ENCODE peak calls at places on chromosomes 4 and X, in four cellular contexts. One of them, this sample, is unnamed.

GRCh38 chrX:78595901-78596502 is 63.1 kb downstream of the RTL3 start:
- DNase-seq in HepG2: no peak
- DNase-seq in K562: no peak
- DNase-seq in GM12878: no peak
- DNase-seq in this sample: peak

GRCh38 chr4:87052615-87053014 is 117.8 kb downstream of the AFF1 start:
- DNase-seq in GM12878: no peak
- DNase-seq in HepG2: no peak
- DNase-seq in K562: peak
- DNase-seq in this sample: no peak

GRCh38 chr4:184216436-184217004 is 1.2 kb downstream of the ENPP6 start:
- DNase-seq in HepG2: no peak
- DNase-seq in GM12878: no peak
- DNase-seq in K562: no peak
- DNase-seq in this sample: no peak

GRCh38 chr4:161714928-161715327 is 448.9 kb downstream of the FSTL5 start:
- DNase-seq in K562: no peak
- DNase-seq in HepG2: no peak
- DNase-seq in GM12878: no peak
- DNase-seq in this sample: no peak

GRCh38 chr4:178306565-178306964 is 864.3 kb upstream of the AGA start:
- DNase-seq in GM12878: no peak
- DNase-seq in HepG2: no peak
- DNase-seq in K562: no peak
- DNase-seq in this sample: no peak

GRCh38 chr4:165312506-165312905 is 15.0 kb upstream of the MSMO1 start:
- DNase-seq in K562: no peak
- DNase-seq in GM12878: no peak
- DNase-seq in HepG2: no peak
- DNase-seq in this sample: no peak

GRCh38 chrX:88863726-88864125 is 116.7 kb downstream of the CPXCR1 start:
- DNase-seq in GM12878: no peak
- DNase-seq in HepG2: no peak
- DNase-seq in K562: no peak
- DNase-seq in this sample: no peak

GRCh38 chr4:141563721-141564120 is 72.7 kb upstream of the IL15 start:
- DNase-seq in GM12878: no peak
- DNase-seq in K562: no peak
- DNase-seq in HepG2: no peak
- DNase-seq in this sample: no peak

GRCh38 chr4:76955187-76955586 is 5.6 kb downstream of the SEPTIN11 start:
- DNase-seq in K562: no peak
- DNase-seq in GM12878: no peak
- DNase-seq in HepG2: no peak
- DNase-seq in this sample: no peak

GRCh38 chrX:39895228-39896110 is 202.3 kb downstream of the BCOR start:
- DNase-seq in GM12878: no peak
- DNase-seq in HepG2: no peak
- DNase-seq in K562: no peak
- DNase-seq in this sample: no peak

GRCh38 chr4:83067058-83067639 is 32.2 kb downstream of the COPS4 start:
- DNase-seq in K562: no peak
- DNase-seq in GM12878: no peak
- DNase-seq in HepG2: no peak
- DNase-seq in this sample: peak

GRCh38 chr4:134202136-134202535 is 547 bp upstream of the PABPC4L start:
- DNase-seq in K562: no peak
- DNase-seq in HepG2: no peak
- DNase-seq in GM12878: no peak
- DNase-seq in this sample: no peak

GRCh38 chr4:113435893-113436292 is 325.6 kb downstream of the CAMK2D start:
- DNase-seq in GM12878: no peak
- DNase-seq in HepG2: no peak
- DNase-seq in K562: no peak
- DNase-seq in this sample: no peak

GRCh38 chr4:126850286-126850685 is 782.5 kb upstream of the INTU start:
- DNase-seq in K562: peak
- DNase-seq in HepG2: no peak
- DNase-seq in GM12878: no peak
- DNase-seq in this sample: peak

GRCh38 chrX:56803849-56804681 is 75.0 kb downstream of the NBDY start:
- DNase-seq in K562: no peak
- DNase-seq in GM12878: no peak
- DNase-seq in HepG2: no peak
- DNase-seq in this sample: no peak

GRCh38 chrX:49111846-49112245 is 11.7 kb downstream of the GPKOW start:
- DNase-seq in HepG2: no peak
- DNase-seq in K562: no peak
- DNase-seq in GM12878: no peak
- DNase-seq in this sample: no peak

GRCh38 chr4:158624889-158625478 is 46.7 kb downstream of the C4orf46 start:
- DNase-seq in HepG2: peak
- DNase-seq in GM12878: peak
- DNase-seq in K562: peak
- DNase-seq in this sample: peak

GRCh38 chr4:123481034-123481433 is 84.4 kb downstream of the SPRY1 start:
- DNase-seq in GM12878: no peak
- DNase-seq in HepG2: no peak
- DNase-seq in K562: no peak
- DNase-seq in this sample: no peak

DNA sequence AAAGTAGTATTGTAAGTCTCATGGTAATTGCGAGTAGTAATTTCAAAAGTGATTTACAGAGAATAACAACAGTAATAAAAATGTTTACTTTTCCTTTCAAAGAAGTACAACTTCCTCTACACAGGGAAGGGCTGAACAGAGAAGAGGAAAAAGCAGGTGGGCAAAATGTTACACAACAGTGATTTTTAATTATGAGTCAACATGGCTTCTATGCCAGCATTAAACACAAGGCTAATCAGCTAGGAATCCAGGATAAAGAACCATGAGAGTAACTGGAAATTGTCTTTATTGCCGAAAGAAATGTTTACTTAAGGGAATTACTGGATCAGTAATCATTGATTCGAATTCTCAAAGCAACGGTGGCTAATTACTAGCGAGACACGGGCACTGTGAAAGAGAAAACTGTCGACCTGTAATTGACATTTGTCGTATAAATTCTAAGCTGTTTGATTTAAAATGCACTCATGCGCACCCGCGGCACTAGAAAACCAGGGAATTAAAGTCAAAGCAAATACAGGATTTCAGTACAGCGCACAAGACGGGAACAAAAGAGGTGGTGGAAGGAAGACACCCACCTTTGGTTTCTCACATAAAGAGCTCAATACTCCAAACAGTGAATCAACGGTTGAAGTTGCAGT is 15.5 kb downstream of the UTP3 start:
- DNase-seq in K562: no peak
- DNase-seq in HepG2: no peak
- DNase-seq in GM12878: no peak
- DNase-seq in this sample: no peak
- TF ChIP-seq CHD4 in K562: no peak
- TF ChIP-seq CHD4 in HepG2: no peak
- TF ChIP-seq CHD4 in GM12878: no peak
- TF ChIP-seq CHD4 in this sample: no peak

GRCh38 chrX:46811101-46811500 is 25.7 kb upstream of the RP2 start:
- DNase-seq in GM12878: no peak
- DNase-seq in K562: no peak
- DNase-seq in HepG2: no peak
- DNase-seq in this sample: no peak

GRCh38 chrX:46814966-46815365 is 21.9 kb upstream of the RP2 start:
- DNase-seq in GM12878: no peak
- DNase-seq in K562: no peak
- DNase-seq in HepG2: no peak
- DNase-seq in this sample: no peak

DNA sequence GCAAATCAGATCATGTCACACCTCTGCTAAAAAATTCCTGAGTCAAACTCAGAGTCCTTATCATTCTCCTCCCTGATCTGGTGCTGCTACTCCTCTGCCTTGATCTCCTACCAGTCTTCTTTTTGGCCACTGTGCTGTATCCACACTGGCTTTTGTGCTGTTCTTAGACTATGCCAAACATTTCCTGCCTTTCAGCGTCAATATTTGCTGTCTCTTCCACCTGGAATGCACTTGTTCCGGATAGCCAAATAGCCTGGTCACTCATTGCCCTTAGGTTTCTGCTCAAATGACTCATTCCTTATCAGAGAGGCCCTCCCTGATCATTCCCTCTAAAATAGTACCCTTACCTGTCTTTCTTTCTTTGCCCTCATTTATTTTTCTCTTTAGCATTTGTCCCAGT is 24.4 kb upstream of the RP2 start:
- DNase-seq in K562: no peak
- DNase-seq in GM12878: no peak
- DNase-seq in HepG2: peak
- DNase-seq in this sample: peak
- TF ChIP-seq REST in K562: no peak
- TF ChIP-seq REST in GM12878: no peak
- TF ChIP-seq REST in HepG2: no peak
- TF ChIP-seq REST in this sample: no peak

GRCh38 chr4:73917081-73917501 is 47.9 kb downstream of the CXCL1 start:
- DNase-seq in GM12878: no peak
- DNase-seq in HepG2: no peak
- DNase-seq in K562: no peak
- DNase-seq in this sample: peak
- TF ChIP-seq CHD4 in GM12878: no peak
- TF ChIP-seq CHD4 in HepG2: no peak
- TF ChIP-seq CHD4 in K562: no peak
- TF ChIP-seq CHD4 in this sample: no peak

DNA sequence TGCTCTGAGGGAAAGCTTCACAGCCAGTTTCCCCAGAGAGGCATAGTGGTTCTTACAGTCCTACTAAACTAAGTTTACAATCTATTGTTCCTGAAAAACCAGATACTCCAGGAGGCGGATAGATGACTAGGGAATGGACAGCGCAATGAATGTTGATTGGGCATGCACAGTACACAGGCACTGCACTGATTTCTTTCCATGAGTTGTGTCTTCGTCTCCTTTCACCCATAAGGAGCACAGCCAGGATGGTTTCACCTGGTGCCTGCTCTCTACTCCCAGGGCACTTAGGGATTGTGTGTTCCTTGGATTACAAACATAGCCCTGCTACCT is 144.9 kb downstream of the PALLD start:
- DNase-seq in HepG2: no peak
- DNase-seq in GM12878: no peak
- DNase-seq in K562: no peak
- DNase-seq in this sample: no peak
- TF ChIP-seq REST in HepG2: no peak
- TF ChIP-seq REST in GM12878: no peak
- TF ChIP-seq REST in K562: no peak
- TF ChIP-seq REST in this sample: no peak